ENCODE peak calls at places on chromosomes 16 and 17, in five cellular contexts. J is HCT116, L is endothelial cell of umbilical vein, B is upper lobe of left lung, G is suprapubic skin. V is an unnamed sample.

GRCh38 chr16:3856367-3857141 is 24.0 kb downstream of the CREBBP start:
- DNase-seq in J (no peak), L (no peak), B (no peak), G (no peak), V (no peak)

GRCh38 chr17:27546624-27547300 is 84.2 kb upstream of the LGALS9 start:
- DNase-seq in J (no peak), L (no peak), B (no peak), G (no peak), V (no peak)

GRCh38 chr16:11696266-11697012 is 28.2 kb downstream of the SNN start:
- DNase-seq in J (no peak), L (no peak), B (no peak), G (no peak), V (no peak)

GRCh38 chr17:21705021-21705601 is 12.8 kb downstream of the KCNJ18 start:
- DNase-seq in J (no peak), L (no peak), B (no peak), G (peak; percentile 60), V (no peak)

GRCh38 chr17:20276430-20276829 is 190.9 kb downstream of the LGALS9B start:
- DNase-seq in J (no peak), L (no peak), B (no peak), G (no peak), V (no peak)

GRCh38 chr17:40610359-40610758 is 37.3 kb downstream of the SMARCE1 start:
- DNase-seq in J (no peak), L (no peak), B (no peak), G (no peak), V (no peak)

GRCh38 chr16:74667215-74667765 is 613 bp upstream of the RFWD3 start:
- DNase-seq in J (no peak), L (peak; percentile 57), B (peak; percentile 88), G (no peak), V (no peak)

GRCh38 chr16:59973966-59974365 is 1239.8 kb upstream of the GOT2 start:
- DNase-seq in J (no peak), L (no peak), B (no peak), G (no peak), V (no peak)

GRCh38 chr17:41619162-41619933 is 5.0 kb downstream of the KRT17 start:
- DNase-seq in J (no peak), L (no peak), B (no peak), G (peak; percentile 57), V (no peak)

GRCh38 chr17:57902800-57903759 is 52.1 kb downstream of the CUEDC1 start:
- DNase-seq in J (peak; percentile 92), L (peak; percentile 80), B (peak; percentile 72), G (peak; percentile 92), V (no peak)

GRCh38 chr17:48541574-48542113 is 3.3 kb downstream of the HOXB2 start:
- DNase-seq in J (no peak), L (no peak), B (peak; percentile 92), G (no peak), V (no peak)

GRCh38 chr16:66147338-66147737 is 219.2 kb upstream of the CDH5 start:
- DNase-seq in J (no peak), L (no peak), B (no peak), G (no peak), V (no peak)

GRCh38 chr16:27685802-27686201 is 135.9 kb downstream of the KATNIP start:
- DNase-seq in J (no peak), L (peak; percentile 13), B (no peak), G (no peak), V (no peak)

GRCh38 chr16:28589930-28590329 is 6.9 kb downstream of the SULT1A2 start:
- DNase-seq in J (no peak), L (no peak), B (no peak), G (no peak), V (no peak)

GRCh38 chr17:77254961-77255741 is 114.4 kb downstream of the SEC14L1 start:
- DNase-seq in J (peak; percentile 89), L (peak; percentile 22), B (peak; percentile 82), G (no peak), V (no peak)

GRCh38 chr16:29926675-29927522 is 873 bp upstream of the KCTD13 start:
- DNase-seq in J (no peak), L (no peak), B (no peak), G (peak; percentile 31), V (no peak)

GRCh38 chr16:3364774-3365427 is 9.2 kb downstream of the OR2C1 start:
- DNase-seq in J (no peak), L (peak; percentile 95), B (peak; percentile 91), G (peak; percentile 66), V (no peak)

GRCh38 chr17:57940217-57940616 is 15.0 kb downstream of the CUEDC1 start:
- DNase-seq in J (no peak), L (no peak), B (no peak), G (no peak), V (no peak)

GRCh38 chr17:7552621-7553051 is 3.8 kb downstream of the TNFSF12 start:
- DNase-seq in J (no peak), L (no peak), B (no peak), G (no peak), V (no peak)

GRCh38 chr17:81040791-81041337 is 5.9 kb downstream of the BAIAP2 start:
- DNase-seq in J (no peak), L (no peak), B (peak; percentile 52), G (no peak), V (no peak)

GRCh38 chr17:61714300-61714699 is 123.3 kb upstream of the NACA2 start:
- DNase-seq in J (no peak), L (no peak), B (no peak), G (no peak), V (no peak)

GRCh38 chr17:31512796-31513195 is 121.3 kb downstream of the RAB11FIP4 start:
- DNase-seq in J (no peak), L (no peak), B (no peak), G (no peak), V (no peak)

GRCh38 chr16:89484923-89485679 is 5.3 kb downstream of the ANKRD11 start:
- DNase-seq in J (no peak), L (no peak), B (no peak), G (no peak), V (no peak)

DNA sequence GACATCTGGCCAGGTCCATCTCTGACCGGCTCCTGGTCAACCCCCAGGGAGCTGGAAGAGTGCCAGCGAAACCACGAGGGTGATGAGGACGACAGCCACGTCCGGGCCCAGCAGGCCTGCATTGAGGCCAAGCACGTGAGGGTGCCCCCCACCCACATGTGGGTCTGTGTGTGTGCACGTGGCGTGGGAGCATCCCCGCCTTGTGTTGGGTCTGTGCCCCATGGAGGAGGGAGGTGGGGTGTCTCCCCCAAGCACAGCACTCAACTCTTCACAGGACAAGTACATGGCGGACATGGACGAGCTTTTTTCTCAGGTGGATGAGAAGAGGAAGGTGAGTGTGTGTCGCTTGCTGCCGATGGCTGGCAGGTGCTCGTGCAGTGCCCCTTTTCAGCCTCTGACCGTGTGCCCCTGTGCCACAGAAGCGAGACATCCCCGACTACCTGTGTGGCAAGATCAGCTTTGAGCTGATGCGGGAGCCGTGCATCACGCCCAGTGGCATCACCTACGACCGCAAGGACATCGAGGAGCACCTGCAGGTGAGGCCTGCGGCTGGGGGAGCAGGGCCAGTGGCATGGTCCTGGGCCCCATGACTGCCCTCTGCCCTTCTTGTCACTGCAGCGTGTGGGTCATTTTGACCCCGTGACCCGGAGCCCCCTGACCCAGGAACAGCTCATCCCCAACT is 1.7 kb downstream of the STUB1 start:
- DNase-seq in J (no peak), L (no peak), B (peak; percentile 71), G (no peak), V (no peak)
- H3K27ac ChIP-seq in J (peak overlapping the region; percentile 98), L (no peak overlapping the region), B (no peak overlapping the region), G (no peak overlapping the region), V (no peak overlapping the region)

DNA sequence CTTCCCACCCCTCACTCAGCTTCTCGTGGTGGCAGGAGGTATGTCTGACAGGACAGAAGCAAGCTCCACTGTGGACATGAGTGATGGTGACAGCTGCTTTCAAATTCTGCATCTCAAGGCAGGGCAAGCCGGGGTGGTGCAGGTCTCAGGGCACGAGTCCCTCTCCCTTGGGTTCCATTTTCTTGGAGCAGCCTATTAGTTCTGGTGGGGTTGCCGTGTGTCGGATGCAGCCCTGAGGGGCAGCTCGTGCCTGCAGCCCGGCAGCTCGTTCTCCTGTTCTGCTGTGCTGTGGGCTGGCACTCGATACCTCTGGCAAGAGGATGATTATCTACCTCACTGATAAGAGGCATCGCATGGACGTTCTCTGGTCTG is 16.5 kb upstream of the CLEC18C start:
- DNase-seq in J (no peak), L (peak; percentile 3), B (peak; percentile 56), G (peak; percentile 45), V (no peak)
- TF ChIP-seq POLR2AphosphoS5 in J (no peak), L (no peak), B (no peak), G (no peak), V (no peak)

GRCh38 chr16:87823146-87823929 is 46.0 kb downstream of the SLC7A5 start:
- DNase-seq in J (no peak), L (no peak), B (peak; percentile 67), G (no peak), V (no peak)

GRCh38 chr16:87822571-87822970 is 46.7 kb downstream of the SLC7A5 start:
- DNase-seq in J (no peak), L (no peak), B (peak; percentile 49), G (no peak), V (no peak)

GRCh38 chr16:87819983-87820382 is 49.3 kb downstream of the SLC7A5 start:
- DNase-seq in J (no peak), L (no peak), B (peak; percentile 62), G (no peak), V (no peak)

GRCh38 chr16:87822002-87822390 is 47.3 kb downstream of the SLC7A5 start:
- DNase-seq in J (no peak), L (no peak), B (no peak), G (no peak), V (no peak)

DNA sequence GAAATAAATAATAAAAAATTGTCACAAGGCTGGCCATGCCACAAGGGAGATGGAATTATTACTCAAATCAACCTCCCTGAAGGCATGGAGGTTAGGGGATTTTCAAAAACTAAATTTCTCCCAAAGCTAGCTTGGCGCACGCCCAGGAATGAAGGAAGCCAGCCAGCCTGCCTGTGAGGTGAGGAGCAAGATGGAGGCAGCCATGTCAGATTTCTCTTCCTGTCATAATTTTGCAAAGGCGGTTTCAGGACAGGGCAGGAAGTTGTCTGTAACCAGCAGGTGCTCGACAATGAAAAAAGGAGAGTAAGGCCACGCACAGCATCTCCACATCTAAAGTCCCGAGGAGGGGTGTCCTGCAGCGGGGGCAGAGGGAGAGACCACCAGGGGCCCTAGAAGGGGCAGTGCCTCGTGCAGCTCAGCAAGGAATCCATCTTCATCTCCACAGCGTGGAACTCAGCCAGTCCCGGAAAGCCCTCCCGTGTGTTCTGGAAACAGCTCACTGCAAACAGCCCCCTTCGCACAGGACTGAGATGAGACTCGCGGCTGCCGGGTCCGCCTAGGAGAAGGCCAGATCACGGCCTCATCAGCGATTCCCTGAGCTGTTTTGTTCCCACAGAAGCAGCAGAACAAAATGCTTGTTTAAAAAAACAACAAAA is 47.8 kb downstream of the SLC7A5 start:
- DNase-seq in J (no peak), L (no peak), B (peak; percentile 16), G (no peak), V (no peak)
- H3K27ac ChIP-seq in J (no peak overlapping the region), L (no peak overlapping the region), B (no peak overlapping the region), G (no peak overlapping the region), V (no peak overlapping the region)

GRCh38 chr17:73292031-73292531 is 19.7 kb downstream of the CDC42EP4 start:
- DNase-seq in J (peak; percentile 89), L (peak; percentile 74), B (no peak), G (no peak), V (no peak)

GRCh38 chr17:73291260-73291801 is 20.5 kb downstream of the CDC42EP4 start:
- DNase-seq in J (peak; percentile 79), L (peak; percentile 18), B (no peak), G (peak; percentile 86), V (no peak)

GRCh38 chr17:73293031-73293430 is 18.8 kb downstream of the CDC42EP4 start:
- DNase-seq in J (peak; percentile 51), L (no peak), B (no peak), G (no peak), V (no peak)

GRCh38 chr17:73290399-73291259 is 21.2 kb downstream of the CDC42EP4 start:
- DNase-seq in J (no peak), L (no peak), B (no peak), G (no peak), V (no peak)

GRCh38 chr17:73293480-73293911 is 18.3 kb downstream of the CDC42EP4 start:
- DNase-seq in J (peak; percentile 78), L (no peak), B (no peak), G (no peak), V (no peak)
- TF ChIP-seq POLR2AphosphoS5 in J (no peak), L (no peak), B (peak; percentile 60), G (no peak), V (no peak)